ENCODE peak calls at places on chromosomes 12 and 14, in ten cellular contexts. L, T, G, J, Z, D, H, B, U and A are unnamed samples.

GRCh38 chr12:40874868-40875267 is 182.6 kb downstream of the CNTN1 start:
- DNase-seq in L (no peak), T (no peak), G (no peak), J (no peak), Z (no peak), D (no peak), H (no peak), B (no peak), U (no peak), A (no peak)

GRCh38 chr12:113155060-113155459 is 5.5 kb downstream of the CFAP73 start:
- DNase-seq in L (no peak), T (no peak), G (no peak), J (no peak), Z (no peak), D (no peak), H (no peak), B (no peak), U (no peak), A (no peak)

GRCh38 chr12:108854453-108855283 is 2.7 kb downstream of the SSH1 start:
- DNase-seq in L (peak), T (no peak), G (peak), J (peak), Z (no peak), D (no peak), H (no peak), B (no peak), U (peak), A (peak)

GRCh38 chr12:32087301-32087700 is 19.3 kb upstream of the BICD1 start:
- DNase-seq in L (no peak), T (no peak), G (no peak), J (no peak), Z (no peak), D (no peak), H (no peak), B (no peak), U (no peak), A (no peak)

GRCh38 chr14:75283884-75284563 is 5.4 kb downstream of the FOS start:
- DNase-seq in L (peak), T (no peak), G (peak), J (no peak), Z (no peak), D (no peak), H (no peak), B (no peak), U (no peak), A (no peak)

GRCh38 chr12:104056419-104056972 is 6.5 kb upstream of the GLT8D2 start:
- DNase-seq in L (no peak), T (no peak), G (no peak), J (no peak), Z (no peak), D (no peak), H (no peak), B (no peak), U (no peak), A (no peak)

GRCh38 chr12:66776974-66777373 is 98.1 kb upstream of the GRIP1 start:
- DNase-seq in L (no peak), T (peak), G (no peak), J (no peak), Z (no peak), D (no peak), H (no peak), B (peak), U (no peak), A (no peak)

GRCh38 chr12:65492997-65493892 is 214.8 kb downstream of the MSRB3 start:
- DNase-seq in L (no peak), T (no peak), G (no peak), J (no peak), Z (no peak), D (no peak), H (no peak), B (no peak), U (no peak), A (no peak)

GRCh38 chr12:58886474-58886873 is 33.8 kb downstream of the LRIG3 start:
- DNase-seq in L (no peak), T (no peak), G (no peak), J (no peak), Z (no peak), D (no peak), H (no peak), B (no peak), U (no peak), A (no peak)

GRCh38 chr12:74043343-74043742 is 494.3 kb upstream of the ATXN7L3B start:
- DNase-seq in L (no peak), T (no peak), G (peak), J (peak), Z (no peak), D (no peak), H (no peak), B (no peak), U (no peak), A (peak)

GRCh38 chr12:118190266-118190665 is 54.3 kb downstream of the PEBP1 start:
- DNase-seq in L (no peak), T (no peak), G (no peak), J (no peak), Z (no peak), D (no peak), H (no peak), B (no peak), U (peak), A (no peak)

GRCh38 chr12:54001283-54002187 is 1.6 kb downstream of the HOXC9 start:
- DNase-seq in L (peak), T (no peak), G (no peak), J (no peak), Z (no peak), D (no peak), H (no peak), B (no peak), U (no peak), A (no peak)

GRCh38 chr12:4270016-4270669 is 3.4 kb upstream of the CCND2 start:
- DNase-seq in L (no peak), T (peak), G (no peak), J (no peak), Z (peak), D (no peak), H (no peak), B (peak), U (no peak), A (no peak)

GRCh38 chr12:1593232-1594044 is 943 bp downstream of the FBXL14 start:
- DNase-seq in L (peak), T (no peak), G (peak), J (peak), Z (peak), D (peak), H (peak), B (peak), U (no peak), A (no peak)

GRCh38 chr14:95497561-95498011 is 18.9 kb downstream of the SYNE3 start:
- DNase-seq in L (no peak), T (no peak), G (no peak), J (no peak), Z (no peak), D (no peak), H (no peak), B (no peak), U (no peak), A (no peak)

GRCh38 chr12:55925870-55926737 is 1.6 kb downstream of the PYM1 start:
- DNase-seq in L (no peak), T (no peak), G (no peak), J (peak), Z (no peak), D (no peak), H (no peak), B (no peak), U (no peak), A (no peak)

GRCh38 chr12:64780531-64781373 is 21.5 kb upstream of the GNS start:
- DNase-seq in L (peak), T (no peak), G (peak), J (no peak), Z (peak), D (peak), H (no peak), B (peak), U (no peak), A (no peak)

GRCh38 chr12:38905480-38906351 is at the start of gene CPNE8:
- DNase-seq in L (peak), T (peak), G (peak), J (no peak), Z (peak), D (peak), H (peak), B (peak), U (no peak), A (no peak)

GRCh38 chr12:19287302-19287701 is 152.0 kb upstream of the AEBP2 start:
- DNase-seq in L (no peak), T (no peak), G (no peak), J (no peak), Z (no peak), D (no peak), H (no peak), B (no peak), U (no peak), A (no peak)

GRCh38 chr12:31526158-31526546 is 64.8 kb downstream of the DENND5B start:
- DNase-seq in L (no peak), T (no peak), G (no peak), J (no peak), Z (no peak), D (no peak), H (no peak), B (no peak), U (no peak), A (no peak)

GRCh38 chr12:100157427-100157821 is 14.8 kb upstream of the BLTP3B start:
- DNase-seq in L (no peak), T (no peak), G (no peak), J (no peak), Z (no peak), D (no peak), H (no peak), B (no peak), U (no peak), A (no peak)

GRCh38 chr14:73489481-73490175 is 1.1 kb upstream of the RIOX1 start:
- DNase-seq in L (no peak), T (no peak), G (no peak), J (no peak), Z (no peak), D (no peak), H (no peak), B (no peak), U (no peak), A (no peak)

GRCh38 chr14:66511849-66512248 is 3.9 kb downstream of the GPHN start:
- DNase-seq in L (no peak), T (no peak), G (no peak), J (no peak), Z (no peak), D (no peak), H (no peak), B (no peak), U (no peak), A (no peak)

GRCh38 chr14:91681116-91681515 is 50.8 kb downstream of the CATSPERB start:
- DNase-seq in L (no peak), T (no peak), G (no peak), J (no peak), Z (no peak), D (no peak), H (no peak), B (no peak), U (no peak), A (no peak)

GRCh38 chr14:33793711-33794110 is 157.2 kb downstream of the EGLN3 start:
- DNase-seq in L (no peak), T (no peak), G (no peak), J (no peak), Z (no peak), D (no peak), H (no peak), B (no peak), U (no peak), A (no peak)

GRCh38 chr12:110635055-110635454 is 21.1 kb downstream of the TCTN1 start:
- DNase-seq in L (no peak), T (no peak), G (no peak), J (no peak), Z (no peak), D (no peak), H (no peak), B (no peak), U (no peak), A (no peak)

GRCh38 chr12:24418157-24418556 is 468.7 kb upstream of the SOX5 start:
- DNase-seq in L (no peak), T (no peak), G (no peak), J (no peak), Z (no peak), D (no peak), H (no peak), B (no peak), U (no peak), A (no peak)

GRCh38 chr14:88482524-88482923 is 72.3 kb downstream of the PTPN21 start:
- DNase-seq in L (no peak), T (no peak), G (no peak), J (no peak), Z (no peak), D (no peak), H (no peak), B (no peak), U (no peak), A (no peak)

GRCh38 chr14:22900088-22900799 is 17.2 kb downstream of the REM2 start:
- DNase-seq in L (no peak), T (no peak), G (peak), J (peak), Z (peak), D (no peak), H (peak), B (peak), U (no peak), A (no peak)

GRCh38 chr14:67882973-67883372 is 63.4 kb downstream of the RAD51B start:
- DNase-seq in L (no peak), T (no peak), G (no peak), J (no peak), Z (no peak), D (no peak), H (no peak), B (no peak), U (no peak), A (no peak)

GRCh38 chr12:85843606-85844325 is 7.6 kb upstream of the RASSF9 start:
- DNase-seq in L (no peak), T (no peak), G (no peak), J (no peak), Z (no peak), D (no peak), H (no peak), B (no peak), U (no peak), A (no peak)

GRCh38 chr12:131351319-131352028 is 359.4 kb upstream of the SFSWAP start:
- DNase-seq in L (no peak), T (no peak), G (peak), J (peak), Z (no peak), D (no peak), H (no peak), B (no peak), U (no peak), A (no peak)

GRCh38 chr12:72723732-72724131 is 451.6 kb downstream of the TRHDE start:
- DNase-seq in L (no peak), T (no peak), G (peak), J (peak), Z (no peak), D (no peak), H (no peak), B (no peak), U (no peak), A (no peak)